ENCODE peak calls at places on chromosomes 11 and 22, in six cellular contexts. H is posterior vena cava; O is NCI-H1092 treated with DMSO at 0.1 percent for 48 hours; B is activated CD4-positive, alpha-beta T cell treated with anti-CD3 and anti-CD28 coated beads for 24 hours; T is CD4-positive, alpha-beta memory T cell; A is heart left ventricle. L is an unnamed sample.

GRCh38 chr22:46002757-46003270 is 25.9 kb upstream of the WNT7B start:
- DNase-seq in H (peak; percentile 80), O (no peak), B (no peak), T (no peak), A (peak; percentile 40), L (no peak)

GRCh38 chr11:77115181-77115611 is 12.6 kb downstream of the OMP start:
- DNase-seq in H (no peak), O (no peak), B (no peak), T (no peak), A (no peak), L (no peak)

GRCh38 chr22:26259510-26259909 is 90.2 kb downstream of the SEZ6L start:
- DNase-seq in H (no peak), O (no peak), B (no peak), T (no peak), A (peak; percentile 35), L (no peak)

GRCh38 chr11:46391578-46392420 is at the start of gene CHRM4:
- DNase-seq in H (no peak), O (peak; percentile 74), B (no peak), T (no peak), A (no peak), L (peak; percentile 52)

GRCh38 chr22:43042101-43042780 is 27.3 kb upstream of the PACSIN2 start:
- DNase-seq in H (no peak), O (peak; percentile 46), B (no peak), T (no peak), A (no peak), L (peak; percentile 74)

GRCh38 chr22:31218565-31219262 is 6.6 kb downstream of the LIMK2 start:
- DNase-seq in H (no peak), O (no peak), B (no peak), T (no peak), A (no peak), L (no peak)

GRCh38 chr22:49967333-49968241 is 7.0 kb downstream of the PIM3 start:
- DNase-seq in H (peak; percentile 85), O (no peak), B (no peak), T (peak; percentile 46), A (peak; percentile 78), L (no peak)

GRCh38 chr11:126083829-126084607 is 21.4 kb upstream of the CDON start:
- DNase-seq in H (no peak), O (peak; percentile 93), B (peak; percentile 2), T (peak; percentile 60), A (no peak), L (no peak)